ENCODE peak calls at places on chromosomes 16 and 17, in five cellular contexts. F is adrenal gland, V is right cardiac atrium, N is stomach, Q is pancreas. Z is an unnamed sample.

GRCh38 chr17:27495460-27495859 is 39.2 kb downstream of the KSR1 start:
- DNase-seq in F (no peak), V (no peak), N (no peak), Q (no peak), Z (no peak)

GRCh38 chr16:64152010-64152767 is 969.7 kb downstream of the CDH11 start:
- DNase-seq in F (no peak), V (no peak), N (no peak), Q (no peak), Z (no peak)

GRCh38 chr17:36885161-36885735 is 52.0 kb upstream of the LHX1 start:
- DNase-seq in F (no peak), V (no peak), N (no peak), Q (no peak), Z (no peak)

GRCh38 chr17:77208217-77208808 is 67.5 kb downstream of the SEC14L1 start:
- DNase-seq in F (peak; percentile 90), V (peak; percentile 70), N (peak; percentile 73), Q (peak; percentile 58), Z (peak; percentile 10)

GRCh38 chr17:42399948-42400843 is 12.0 kb upstream of the STAT3 start:
- DNase-seq in F (peak; percentile 5), V (no peak), N (no peak), Q (no peak), Z (no peak)

GRCh38 chr16:87407511-87408112 is 15.5 kb downstream of the MAP1LC3B start:
- DNase-seq in F (peak; percentile 91), V (peak; percentile 76), N (peak; percentile 58), Q (no peak), Z (no peak)

GRCh38 chr17:79991140-79991923 is 44.3 kb downstream of the TBC1D16 start:
- DNase-seq in F (peak; percentile 89), V (peak; percentile 94), N (peak; percentile 90), Q (peak; percentile 82), Z (peak; percentile 43)

GRCh38 chr16:57800213-57801097 is 1.8 kb downstream of the KIFC3 start:
- DNase-seq in F (no peak), V (peak; percentile 65), N (peak; percentile 26), Q (no peak), Z (no peak)

GRCh38 chr16:11582157-11582814 is 4.4 kb downstream of the LITAF start:
- DNase-seq in F (no peak), V (peak; percentile 1), N (no peak), Q (no peak), Z (no peak)

GRCh38 chr17:27497696-27498095 is 41.4 kb downstream of the KSR1 start:
- DNase-seq in F (no peak), V (no peak), N (no peak), Q (no peak), Z (no peak)

GRCh38 chr16:86951831-86952598 is 365.2 kb downstream of the C16orf95 start:
- DNase-seq in F (no peak), V (no peak), N (no peak), Q (no peak), Z (peak; percentile 87)

GRCh38 chr16:426906-427249 is 1.4 kb downstream of the RAB11FIP3 start:
- DNase-seq in F (no peak), V (no peak), N (no peak), Q (no peak), Z (no peak)

GRCh38 chr16:77898671-77899211 is 110.4 kb downstream of the VAT1L start:
- DNase-seq in F (peak; percentile 45), V (no peak), N (no peak), Q (no peak), Z (peak; percentile 81)

GRCh38 chr17:37446027-37446426 is 39.3 kb downstream of the TADA2A start:
- DNase-seq in F (no peak), V (no peak), N (no peak), Q (no peak), Z (no peak)

GRCh38 chr17:27596571-27597187 is 34.3 kb upstream of the LGALS9 start:
- DNase-seq in F (no peak), V (no peak), N (no peak), Q (no peak), Z (no peak)

GRCh38 chr16:66131895-66132294 is 234.6 kb upstream of the CDH5 start:
- DNase-seq in F (no peak), V (no peak), N (no peak), Q (no peak), Z (no peak)

GRCh38 chr16:695355-696089 is 5.3 kb upstream of the WDR24 start:
- DNase-seq in F (peak; percentile 57), V (no peak), N (peak; percentile 76), Q (no peak), Z (no peak)

GRCh38 chr17:68867759-68868516 is 87.3 kb downstream of the ABCA8 start:
- DNase-seq in F (no peak), V (no peak), N (no peak), Q (no peak), Z (no peak)

GRCh38 chr16:48865511-48865910 is 255.5 kb upstream of the N4BP1 start:
- DNase-seq in F (no peak), V (no peak), N (no peak), Q (no peak), Z (no peak)

GRCh38 chr16:86994651-86995171 is 322.5 kb downstream of the C16orf95 start:
- DNase-seq in F (no peak), V (no peak), N (no peak), Q (no peak), Z (peak; percentile 86)

GRCh38 chr17:48915459-48916282 is 7.5 kb downstream of the UBE2Z start:
- DNase-seq in F (peak; percentile 45), V (no peak), N (peak; percentile 31), Q (no peak), Z (peak; percentile 55)

GRCh38 chr16:76780556-76780955 is 410.4 kb upstream of the MON1B start:
- DNase-seq in F (no peak), V (no peak), N (no peak), Q (no peak), Z (no peak)

GRCh38 chr16:28845173-28846079 is 722 bp downstream of the TUFM start:
- DNase-seq in F (no peak), V (no peak), N (peak; percentile 61), Q (no peak), Z (no peak)

GRCh38 chr16:28844226-28844885 is 1.8 kb downstream of the TUFM start:
- DNase-seq in F (no peak), V (no peak), N (no peak), Q (no peak), Z (no peak)

GRCh38 chr16:28843766-28844165 is 2.4 kb downstream of the TUFM start:
- DNase-seq in F (no peak), V (peak; percentile 42), N (no peak), Q (no peak), Z (no peak)

GRCh38 chr16:28839899-28840298 is 6.2 kb downstream of the TUFM start:
- DNase-seq in F (no peak), V (no peak), N (no peak), Q (no peak), Z (no peak)

DNA sequence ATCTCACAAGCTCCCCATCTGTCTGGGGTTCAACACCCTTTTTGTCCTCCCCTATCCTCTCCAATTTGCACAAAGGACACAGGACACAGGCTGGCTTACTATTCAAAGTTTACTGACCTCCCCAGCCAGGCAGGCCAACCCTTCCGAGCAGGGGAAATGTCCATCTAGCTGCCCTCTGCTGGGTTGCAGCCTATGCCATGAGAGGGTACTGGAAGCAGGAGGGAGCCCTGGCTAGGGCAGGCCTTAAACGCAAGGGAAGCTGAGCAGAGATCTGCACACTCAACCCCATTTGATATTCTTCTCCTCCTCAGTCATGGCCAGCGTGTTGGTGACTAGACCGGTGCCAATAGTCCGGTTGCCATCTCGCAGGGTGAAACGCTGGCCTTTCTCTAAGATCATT is 3.5 kb downstream of the TUFM start:
- DNase-seq in F (no peak), V (no peak), N (no peak), Q (no peak), Z (no peak)
- H3K4me3 ChIP-seq in F (no peak overlapping the region), V (no peak overlapping the region), N (no peak overlapping the region), Q (no peak overlapping the region), Z (no peak overlapping the region)

GRCh38 chr17:39365872-39366271 is 35.6 kb downstream of the FBXL20 start:
- DNase-seq in F (no peak), V (no peak), N (no peak), Q (no peak), Z (no peak)
- H3K4me3 ChIP-seq in F (no peak overlapping the region), V (peak overlapping the region; percentile 28), N (no peak overlapping the region), Q (no peak overlapping the region), Z (no peak overlapping the region)

GRCh38 chr17:59149841-59150511 is 5.0 kb downstream of the SKA2 start:
- DNase-seq in F (no peak), V (no peak), N (no peak), Q (no peak), Z (no peak)

GRCh38 chr17:59152925-59153324 is 2.1 kb downstream of the SKA2 start:
- DNase-seq in F (no peak), V (no peak), N (no peak), Q (no peak), Z (no peak)

GRCh38 chr17:59151007-59151406 is 4.0 kb downstream of the SKA2 start:
- DNase-seq in F (no peak), V (no peak), N (no peak), Q (no peak), Z (no peak)

GRCh38 chr17:59149051-59149450 is 5.9 kb downstream of the SKA2 start:
- DNase-seq in F (no peak), V (no peak), N (no peak), Q (no peak), Z (no peak)

GRCh38 chr17:59151591-59151990 is 3.4 kb downstream of the SKA2 start:
- DNase-seq in F (no peak), V (no peak), N (no peak), Q (no peak), Z (no peak)
- H3K4me3 ChIP-seq in F (no peak overlapping the region), V (no peak overlapping the region), N (no peak overlapping the region), Q (no peak overlapping the region), Z (peak overlapping the region; percentile 44)

GRCh38 chr17:34125010-34125409 is 130.1 kb upstream of the CCL2 start:
- DNase-seq in F (no peak), V (no peak), N (no peak), Q (no peak), Z (no peak)

GRCh38 chr17:34131386-34131785 is 123.7 kb upstream of the CCL2 start:
- DNase-seq in F (no peak), V (no peak), N (no peak), Q (no peak), Z (no peak)

GRCh38 chr17:34125921-34126320 is 129.2 kb upstream of the CCL2 start:
- DNase-seq in F (no peak), V (no peak), N (no peak), Q (no peak), Z (no peak)

GRCh38 chr17:34126496-34126895 is 128.6 kb upstream of the CCL2 start:
- DNase-seq in F (no peak), V (no peak), N (no peak), Q (no peak), Z (no peak)

DNA sequence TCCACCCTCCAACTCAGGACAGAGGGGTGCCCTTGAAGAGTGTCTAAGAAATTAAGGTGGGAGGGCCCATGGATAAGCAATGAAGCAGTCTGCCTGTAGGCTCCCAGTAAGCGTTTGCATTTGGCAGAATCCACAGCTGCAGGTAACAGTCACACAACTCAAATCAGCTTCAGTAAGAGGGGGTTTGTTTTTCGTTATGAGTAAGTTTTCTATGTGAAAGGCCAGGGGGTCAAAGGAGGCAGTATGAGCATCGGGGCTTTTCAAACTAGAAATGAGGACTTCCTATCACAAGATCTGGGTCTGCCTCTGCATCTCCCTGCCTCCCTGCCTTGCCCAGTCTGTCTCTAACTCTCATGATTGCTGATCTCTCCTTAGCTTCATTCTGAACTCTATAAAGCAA is 128.1 kb upstream of the CCL2 start:
- DNase-seq in F (no peak), V (no peak), N (no peak), Q (no peak), Z (no peak)
- H3K4me3 ChIP-seq in F (no peak overlapping the region), V (no peak overlapping the region), N (no peak overlapping the region), Q (no peak overlapping the region), Z (no peak overlapping the region)